ENCODE peak calls at places on chromosomes 6 and 20, in five cellular contexts. Q, A, E, C and X are unnamed samples.

GRCh38 chr20:57993738-57994431 is 234.6 kb downstream of the ANKRD60 start:
- DNase-seq in E (no peak), A (no peak), Q (no peak), C (no peak), X (no peak)

GRCh38 chr6:135228486-135228885 is 47.4 kb downstream of the MYB start:
- DNase-seq in E (no peak), C (no peak), Q (no peak), A (no peak), X (no peak)

GRCh38 chr20:12394786-12395185 is 477.1 kb downstream of the BTBD3 start:
- DNase-seq in A (no peak), C (no peak), Q (peak), E (no peak), X (no peak)

GRCh38 chr6:25635886-25636317 is 16.1 kb upstream of the SCGN start:
- DNase-seq in E (no peak), A (no peak), C (no peak), Q (no peak), X (no peak)

GRCh38 chr6:31356216-31356945 is 598 bp downstream of the HLA-B start:
- DNase-seq in E (no peak), C (peak), A (no peak), Q (peak), X (no peak)

GRCh38 chr6:141598487-141598886 is 534.2 kb upstream of the GJE1 start:
- DNase-seq in E (no peak), C (no peak), Q (peak), A (no peak), X (no peak)

GRCh38 chr6:165055231-165055630 is 254.2 kb downstream of the C6orf118 start:
- DNase-seq in A (no peak), Q (no peak), C (no peak), E (peak), X (no peak)

GRCh38 chr6:158548418-158549161 is 11.3 kb upstream of the TMEM181 start:
- DNase-seq in E (no peak), Q (no peak), A (peak), C (no peak), X (no peak)

GRCh38 chr20:24747881-24748595 is 201.0 kb upstream of the CST7 start:
- DNase-seq in E (no peak), A (no peak), Q (no peak), C (no peak), X (no peak)

GRCh38 chr20:38190936-38191371 is 25.9 kb upstream of the TGM2 start:
- DNase-seq in E (no peak), Q (no peak), A (no peak), C (no peak), X (no peak)

GRCh38 chr20:25856256-25856884 is 159.7 kb upstream of the ZNF337 start:
- DNase-seq in A (no peak), C (no peak), Q (no peak), E (no peak), X (no peak)

GRCh38 chr6:6972456-6972855 is 135.3 kb upstream of the RREB1 start:
- DNase-seq in C (no peak), A (no peak), E (no peak), Q (peak), X (no peak)

GRCh38 chr6:150751296-150751695 is 114.2 kb upstream of the MTHFD1L start:
- DNase-seq in C (no peak), A (no peak), Q (no peak), E (no peak), X (no peak)

GRCh38 chr6:46867411-46867810 is 54.3 kb downstream of the ADGRF5 start:
- DNase-seq in Q (no peak), E (no peak), A (no peak), C (no peak), X (no peak)

GRCh38 chr20:41063442-41063841 is 34.8 kb downstream of the TOP1 start:
- DNase-seq in C (no peak), E (no peak), Q (no peak), A (no peak), X (no peak)

GRCh38 chr20:760751-761417 is 7.4 kb downstream of the SLC52A3 start:
- DNase-seq in E (no peak), A (no peak), Q (peak), C (no peak), X (no peak)